ENCODE peak calls at places on chromosome 20, in nine cellular contexts. R is KG1; T is RCC 7860; Y is stimulated activated CD8-positive, alpha-beta memory T cell treated with anti-CD3 and anti-CD28 coated beads, Interleukin-4, amount 100 ng/mL, for 4 hours; L is hippocampal formation; H is NCI-H1092 treated with DMSO at 0.1 percent for 48 hours; V is HAP-1; B is T-helper 2 cell; K is heart left ventricle. E is an unnamed sample.

GRCh38 chr20:11726021-11726420 is 191.7 kb upstream of the BTBD3 start:
- DNase-seq in R (no peak), T (no peak), Y (no peak), L (no peak), H (peak), V (no peak), B (no peak), K (no peak), E (no peak)

GRCh38 chr20:62133864-62134263 is 9.3 kb downstream of the PSMA7 start:
- DNase-seq in R (no peak), T (no peak), Y (no peak), L (no peak), H (no peak), V (no peak), B (peak), K (peak), E (no peak)

GRCh38 chr20:19828233-19828632 is 70.2 kb downstream of the RIN2 start:
- DNase-seq in R (no peak), T (peak), Y (no peak), L (no peak), H (peak), V (no peak), B (peak), K (no peak), E (no peak)

GRCh38 chr20:8132015-8132631 is at the start of gene PLCB1:
- DNase-seq in R (peak), T (no peak), Y (peak), L (peak), H (peak), V (peak), B (peak), K (peak), E (peak)

GRCh38 chr20:24208652-24209051 is 220.1 kb upstream of the GGTLC1 start:
- DNase-seq in R (no peak), T (no peak), Y (no peak), L (no peak), H (no peak), V (no peak), B (no peak), K (no peak), E (no peak)

GRCh38 chr20:33423141-33423834 is 20.3 kb downstream of the SNTA1 start:
- DNase-seq in R (no peak), T (peak), Y (no peak), L (no peak), H (no peak), V (no peak), B (no peak), K (peak), E (no peak)

GRCh38 chr20:25277941-25278521 is 30.1 kb downstream of the PYGB start:
- DNase-seq in R (no peak), T (no peak), Y (no peak), L (no peak), H (no peak), V (peak), B (no peak), K (peak), E (no peak)

GRCh38 chr20:63641146-63641791 is 12.0 kb downstream of the STMN3 start:
- DNase-seq in R (no peak), T (no peak), Y (no peak), L (no peak), H (no peak), V (no peak), B (peak), K (peak), E (no peak)

GRCh38 chr20:37994512-37994911 is 38.7 kb downstream of the TTI1 start:
- DNase-seq in R (no peak), T (peak), Y (no peak), L (no peak), H (no peak), V (no peak), B (no peak), K (no peak), E (no peak)

GRCh38 chr20:24470782-24471582 is 1.6 kb downstream of the SYNDIG1 start:
- DNase-seq in R (no peak), T (no peak), Y (no peak), L (peak), H (no peak), V (no peak), B (no peak), K (no peak), E (no peak)

GRCh38 chr20:19380211-19380610 is 167.8 kb downstream of the SLC24A3 start:
- DNase-seq in R (no peak), T (no peak), Y (no peak), L (no peak), H (no peak), V (no peak), B (no peak), K (no peak), E (no peak)

GRCh38 chr20:53918949-53919361 is 151.4 kb downstream of the BCAS1 start:
- DNase-seq in R (no peak), T (no peak), Y (no peak), L (no peak), H (no peak), V (peak), B (no peak), K (no peak), E (no peak)

GRCh38 chr20:15079594-15080340 is 742.4 kb upstream of the FLRT3 start:
- DNase-seq in R (no peak), T (no peak), Y (no peak), L (no peak), H (no peak), V (no peak), B (no peak), K (no peak), E (no peak)

GRCh38 chr20:1663917-1664316 is 6.3 kb upstream of the SIRPG start:
- DNase-seq in R (no peak), T (no peak), Y (no peak), L (no peak), H (no peak), V (no peak), B (peak), K (no peak), E (no peak)

GRCh38 chr20:19256085-19256484 is 43.6 kb downstream of the SLC24A3 start:
- DNase-seq in R (no peak), T (no peak), Y (no peak), L (no peak), H (no peak), V (no peak), B (no peak), K (no peak), E (no peak)

GRCh38 chr20:58690851-58691250 is 1.7 kb upstream of the NPEPL1 start:
- DNase-seq in R (no peak), T (no peak), Y (no peak), L (no peak), H (no peak), V (no peak), B (no peak), K (no peak), E (no peak)

GRCh38 chr20:57499676-57500075 is 25.3 kb downstream of the CTCFL start:
- DNase-seq in R (no peak), T (no peak), Y (no peak), L (no peak), H (no peak), V (no peak), B (no peak), K (no peak), E (no peak)

GRCh38 chr20:38581013-38581412 is at the start of gene ADIG:
- DNase-seq in R (no peak), T (no peak), Y (no peak), L (peak), H (no peak), V (no peak), B (no peak), K (peak), E (no peak)

GRCh38 chr20:62489186-62489939 is 13.6 kb upstream of the GATA5 start:
- DNase-seq in R (no peak), T (peak), Y (no peak), L (no peak), H (no peak), V (no peak), B (no peak), K (no peak), E (no peak)

GRCh38 chr20:34560614-34561013 is 2.1 kb downstream of the MAP1LC3A start:
- DNase-seq in R (no peak), T (no peak), Y (no peak), L (no peak), H (no peak), V (no peak), B (no peak), K (no peak), E (no peak)

GRCh38 chr20:26167499-26167898 is 470.8 kb upstream of the ZNF337 start:
- DNase-seq in R (no peak), T (peak), Y (no peak), L (no peak), H (no peak), V (no peak), B (no peak), K (no peak), E (no peak)

GRCh38 chr20:37053230-37053950 is 42.4 kb downstream of the RBL1 start:
- DNase-seq in R (no peak), T (no peak), Y (no peak), L (no peak), H (no peak), V (no peak), B (no peak), K (no peak), E (no peak)

GRCh38 chr20:21027569-21027968 is 78.6 kb downstream of the LINC00237 start:
- DNase-seq in R (no peak), T (no peak), Y (no peak), L (no peak), H (no peak), V (peak), B (no peak), K (no peak), E (no peak)

GRCh38 chr20:43539975-43540672 is 18.7 kb upstream of the SGK2 start:
- DNase-seq in R (no peak), T (no peak), Y (no peak), L (no peak), H (no peak), V (no peak), B (no peak), K (no peak), E (no peak)

GRCh38 chr20:22925613-22925983 is 109.5 kb upstream of the SSTR4 start:
- DNase-seq in R (no peak), T (no peak), Y (no peak), L (no peak), H (no peak), V (no peak), B (no peak), K (no peak), E (no peak)

GRCh38 chr20:48828734-48829460 is 1.1 kb upstream of the PREX1 start:
- DNase-seq in R (no peak), T (no peak), Y (no peak), L (no peak), H (no peak), V (no peak), B (no peak), K (no peak), E (no peak)

GRCh38 chr20:46672543-46673148 is 16.6 kb downstream of the TP53RK start:
- DNase-seq in R (no peak), T (no peak), Y (no peak), L (no peak), H (no peak), V (no peak), B (no peak), K (no peak), E (no peak)

GRCh38 chr20:48621256-48622078 is 206.3 kb downstream of the PREX1 start:
- DNase-seq in R (no peak), T (peak), Y (no peak), L (no peak), H (no peak), V (no peak), B (peak), K (no peak), E (no peak)

GRCh38 chr20:35269055-35269781 is 8.7 kb downstream of the MMP24OS start:
- DNase-seq in R (no peak), T (peak), Y (no peak), L (no peak), H (peak), V (peak), B (peak), K (no peak), E (peak)

GRCh38 chr20:62914970-62915457 is 11.3 kb downstream of the DIDO1 start:
- DNase-seq in R (no peak), T (peak), Y (no peak), L (peak), H (no peak), V (peak), B (peak), K (no peak), E (no peak)